ENCODE peak calls at places on chromosome 5, in ten cellular contexts. H is fibroblast of pulmonary artery, O is endothelial cell, W is heart right ventricle, C is H1, K is endothelial cell of umbilical vein, Q is progenitor cell of endocrine pancreas, X is RWPE1, L is GM12864, G is tibial nerve. V is an unnamed sample.

GRCh38 chr5:157222506-157223230 is 42.0 kb downstream of the ITK start:
- DNase-seq in H (no peak), O (no peak), W (no peak), C (no peak), K (no peak), Q (no peak), X (no peak), L (no peak), G (no peak), V (peak)

GRCh38 chr5:144198386-144198785 is 27.7 kb downstream of the KCTD16 start:
- DNase-seq in H (no peak), O (no peak), W (no peak), C (no peak), K (peak), Q (no peak), X (no peak), L (no peak), G (no peak), V (no peak)

GRCh38 chr5:6525910-6526309 is 77.3 kb downstream of the UBE2QL1 start:
- DNase-seq in H (peak), O (peak), W (peak), C (no peak), K (peak), Q (no peak), X (no peak), L (peak), G (no peak), V (peak)

GRCh38 chr5:88899338-88899737 is 16.4 kb upstream of the MEF2C start:
- DNase-seq in H (no peak), O (no peak), W (no peak), C (no peak), K (no peak), Q (no peak), X (no peak), L (no peak), G (no peak), V (no peak)

GRCh38 chr5:111999286-111999685 is 242.3 kb upstream of the NREP start:
- DNase-seq in H (peak), O (no peak), W (no peak), C (no peak), K (no peak), Q (no peak), X (no peak), L (no peak), G (no peak), V (no peak)

GRCh38 chr5:102271759-102272158 is 24.3 kb downstream of the SLCO4C1 start:
- DNase-seq in H (no peak), O (no peak), W (no peak), C (no peak), K (no peak), Q (no peak), X (no peak), L (no peak), G (no peak), V (no peak)

GRCh38 chr5:147935032-147935431 is 28.7 kb upstream of the C5orf46 start:
- DNase-seq in H (peak), O (peak), W (no peak), C (peak), K (peak), Q (no peak), X (peak), L (no peak), G (no peak), V (no peak)

GRCh38 chr5:153562189-153562588 is 71.7 kb downstream of the GRIA1 start:
- DNase-seq in H (peak), O (no peak), W (no peak), C (peak), K (no peak), Q (no peak), X (peak), L (no peak), G (no peak), V (no peak)

GRCh38 chr5:158943057-158943456 is 156.7 kb downstream of the EBF1 start:
- DNase-seq in H (peak), O (no peak), W (peak), C (no peak), K (no peak), Q (no peak), X (peak), L (no peak), G (peak), V (peak)

GRCh38 chr5:81239613-81240012 is 6.5 kb downstream of the CKMT2 start:
- DNase-seq in H (no peak), O (no peak), W (no peak), C (no peak), K (no peak), Q (no peak), X (no peak), L (no peak), G (no peak), V (no peak)

GRCh38 chr5:80884851-80885697 is 75.1 kb upstream of the RASGRF2 start:
- DNase-seq in H (no peak), O (no peak), W (no peak), C (no peak), K (peak), Q (no peak), X (no peak), L (no peak), G (no peak), V (no peak)

GRCh38 chr5:65065112-65065511 is 296.4 kb downstream of the CWC27 start:
- DNase-seq in H (no peak), O (no peak), W (no peak), C (no peak), K (no peak), Q (no peak), X (no peak), L (no peak), G (no peak), V (no peak)

GRCh38 chr5:1414311-1415058 is 30.8 kb downstream of the SLC6A3 start:
- DNase-seq in H (no peak), O (peak), W (no peak), C (no peak), K (no peak), Q (no peak), X (no peak), L (no peak), G (no peak), V (peak)

DNA sequence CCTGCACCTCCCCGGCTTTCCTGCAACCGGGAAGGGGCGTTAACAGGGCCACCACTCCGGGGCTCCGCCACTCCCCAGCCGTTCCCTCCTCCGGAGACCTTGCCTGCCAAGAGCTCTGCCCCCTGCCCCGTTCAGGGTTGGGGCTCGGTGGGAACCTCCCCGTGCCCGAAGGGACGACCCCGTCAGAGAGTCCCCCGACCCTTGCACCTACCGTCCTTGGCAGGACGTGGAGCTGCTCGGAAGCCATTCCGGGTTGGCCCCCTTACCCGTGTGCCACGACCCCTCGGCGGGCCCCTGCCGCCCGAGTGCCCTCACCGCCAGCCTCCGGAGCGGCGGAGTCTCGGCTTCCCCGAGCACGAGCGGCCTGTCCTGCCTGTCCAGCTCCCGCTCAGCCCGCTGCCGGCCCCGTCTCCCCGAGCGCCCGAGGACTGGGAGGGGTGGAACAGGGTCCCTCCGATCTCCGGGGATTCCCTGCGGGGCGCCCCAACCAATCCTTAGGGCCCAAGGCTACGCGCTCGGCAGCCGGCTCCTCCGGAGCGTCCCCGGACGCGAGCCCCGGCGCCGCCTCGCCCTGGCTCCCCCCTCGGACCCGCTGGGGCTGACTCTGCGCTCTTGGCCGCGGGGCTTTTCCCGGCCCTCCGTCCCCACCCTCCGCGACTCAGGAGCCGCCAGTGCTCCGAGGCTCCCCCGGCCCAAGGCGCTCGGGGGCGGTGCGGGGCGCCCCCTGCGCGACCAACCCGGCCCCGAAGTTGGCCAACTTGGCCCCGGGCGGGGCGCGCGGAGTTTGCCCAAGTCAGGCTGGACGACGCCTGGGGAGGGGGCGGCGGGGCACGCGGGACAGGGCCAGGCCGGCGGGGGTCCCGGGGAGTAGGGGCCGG is 721 bp downstream of the ADAMTS2 start:
- DNase-seq in H (no peak), O (peak), W (no peak), C (no peak), K (no peak), Q (no peak), X (no peak), L (no peak), G (no peak), V (no peak)
- TF ChIP-seq CTCF in H (no peak), O (peak), W (no peak), C (no peak), K (no peak), Q (no peak), X (no peak), L (no peak), G (no peak), V (no peak)

DNA sequence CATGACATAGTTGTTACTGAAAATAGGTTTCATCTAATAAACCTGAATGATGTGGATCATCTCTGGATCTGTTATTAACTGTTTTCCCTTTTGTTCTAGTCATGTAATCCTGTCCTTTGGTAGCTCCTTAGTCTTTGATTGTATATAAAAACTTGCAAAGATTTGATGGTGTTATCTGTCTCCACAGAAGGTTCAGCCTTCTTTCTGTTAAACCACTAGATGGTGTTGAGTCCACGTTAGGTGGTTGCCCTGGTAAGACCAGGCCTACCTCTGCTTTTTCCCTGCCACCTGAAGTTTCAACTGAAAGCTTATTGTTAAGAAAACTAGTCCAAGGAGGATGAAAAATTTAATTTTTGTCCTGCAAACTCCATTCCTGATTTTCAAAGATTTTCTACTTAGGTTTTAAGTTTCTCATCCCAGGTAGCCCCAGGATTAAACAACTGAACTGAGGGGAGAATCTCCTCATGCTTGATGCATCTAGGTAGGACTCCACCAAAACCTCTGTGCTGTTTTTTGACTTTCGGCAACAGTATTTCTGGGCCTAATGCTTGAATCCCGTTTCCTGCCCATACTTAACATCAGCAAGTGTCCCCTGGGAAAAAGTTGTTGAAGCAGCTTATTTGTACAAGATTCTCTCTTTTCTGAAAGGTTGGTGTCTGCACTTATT is 68.5 kb downstream of the RICTOR start:
- DNase-seq in H (peak), O (no peak), W (no peak), C (no peak), K (peak), Q (no peak), X (peak), L (no peak), G (no peak), V (peak)
- TF ChIP-seq CTCF in H (peak), O (no peak), W (peak), C (no peak), K (no peak), Q (peak), X (peak), L (peak), G (no peak), V (peak)

DNA sequence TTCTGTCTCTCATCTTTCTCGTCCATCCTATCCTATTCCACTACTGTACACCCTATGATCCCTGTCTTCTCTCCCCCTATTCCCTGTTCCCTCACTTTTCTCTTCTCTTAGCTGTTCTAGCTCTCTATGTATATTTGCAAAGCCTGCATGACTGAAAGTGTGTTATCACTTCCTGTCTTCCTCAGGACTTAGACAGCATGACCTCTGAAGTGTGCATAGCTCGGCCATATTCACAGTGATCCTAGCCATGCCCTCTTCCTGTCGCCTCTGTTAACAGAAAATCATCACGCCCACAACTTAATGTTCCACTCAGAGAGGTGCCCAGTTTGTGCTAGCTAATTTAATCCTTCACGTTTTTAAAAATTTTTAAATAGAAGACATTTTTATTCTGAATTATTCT is 35.8 kb upstream of the CDH6 start:
- DNase-seq in H (no peak), O (no peak), W (no peak), C (no peak), K (no peak), Q (no peak), X (no peak), L (no peak), G (no peak), V (no peak)
- TF ChIP-seq CTCF in H (no peak), O (no peak), W (no peak), C (no peak), K (no peak), Q (no peak), X (no peak), L (no peak), G (no peak), V (no peak)

GRCh38 chr5:37756248-37756647 is 83.6 kb downstream of the GDNF start:
- DNase-seq in H (no peak), O (no peak), W (no peak), C (no peak), K (no peak), Q (no peak), X (no peak), L (no peak), G (no peak), V (no peak)

GRCh38 chr5:37755581-37755980 is 84.3 kb downstream of the GDNF start:
- DNase-seq in H (no peak), O (no peak), W (no peak), C (no peak), K (no peak), Q (no peak), X (no peak), L (no peak), G (no peak), V (no peak)

GRCh38 chr5:37754976-37755375 is 84.9 kb downstream of the GDNF start:
- DNase-seq in H (no peak), O (no peak), W (no peak), C (no peak), K (no peak), Q (no peak), X (no peak), L (no peak), G (no peak), V (no peak)

DNA sequence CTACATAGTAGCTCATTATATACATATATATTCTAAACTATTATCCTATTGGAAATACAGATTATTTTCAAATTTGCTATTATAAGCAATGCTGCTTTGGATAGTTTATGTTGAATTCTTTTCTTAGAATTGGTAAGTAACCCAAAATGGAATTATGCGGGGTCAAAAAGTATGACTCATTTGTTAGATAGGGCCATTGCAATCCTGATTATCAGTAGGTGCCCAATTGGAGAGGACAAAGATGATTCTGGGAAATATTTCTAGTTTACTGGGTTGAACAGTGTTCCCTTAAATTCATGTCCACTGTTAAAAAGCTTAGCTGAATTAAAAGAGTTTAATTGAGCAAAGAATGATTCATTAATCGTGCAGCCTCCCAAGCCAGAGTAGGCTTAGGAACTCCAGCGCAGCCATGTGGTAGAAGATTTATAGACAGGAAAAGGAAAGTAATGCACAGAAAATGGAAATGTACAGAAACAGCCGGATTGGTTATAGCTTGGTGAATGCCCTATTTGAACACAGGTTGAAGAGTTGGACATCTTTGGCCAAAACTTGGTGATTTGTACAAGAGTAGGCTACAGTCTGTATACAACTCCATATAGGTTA is 81.8 kb downstream of the GDNF start:
- DNase-seq in H (no peak), O (no peak), W (no peak), C (no peak), K (peak), Q (no peak), X (no peak), L (no peak), G (no peak), V (no peak)
- TF ChIP-seq CTCF in H (peak), O (no peak), W (no peak), C (no peak), K (no peak), Q (no peak), X (no peak), L (no peak), G (no peak), V (no peak)

GRCh38 chr5:66247176-66247960 is 103.3 kb downstream of the SREK1 start:
- DNase-seq in H (peak), O (no peak), W (no peak), C (no peak), K (no peak), Q (no peak), X (peak), L (no peak), G (no peak), V (no peak)
- TF ChIP-seq CTCF in H (no peak), O (no peak), W (no peak), C (no peak), K (no peak), Q (no peak), X (no peak), L (no peak), G (no peak), V (no peak)

GRCh38 chr5:167766957-167767356 is 524.5 kb upstream of the WWC1 start:
- DNase-seq in H (no peak), O (no peak), W (no peak), C (no peak), K (no peak), Q (no peak), X (no peak), L (no peak), G (no peak), V (no peak)

GRCh38 chr5:167771565-167771964 is 519.9 kb upstream of the WWC1 start:
- DNase-seq in H (no peak), O (no peak), W (no peak), C (no peak), K (no peak), Q (no peak), X (no peak), L (no peak), G (no peak), V (no peak)

GRCh38 chr5:167770461-167770860 is 521.0 kb upstream of the WWC1 start:
- DNase-seq in H (peak), O (no peak), W (no peak), C (no peak), K (no peak), Q (no peak), X (no peak), L (no peak), G (no peak), V (no peak)

GRCh38 chr5:167767775-167768174 is 523.7 kb upstream of the WWC1 start:
- DNase-seq in H (no peak), O (no peak), W (no peak), C (no peak), K (no peak), Q (no peak), X (no peak), L (no peak), G (no peak), V (no peak)

GRCh38 chr5:167769846-167770420 is 521.5 kb upstream of the WWC1 start:
- DNase-seq in H (no peak), O (no peak), W (no peak), C (no peak), K (no peak), Q (no peak), X (no peak), L (no peak), G (no peak), V (no peak)
- TF ChIP-seq CTCF in H (no peak), O (no peak), W (no peak), C (no peak), K (no peak), Q (no peak), X (no peak), L (no peak), G (no peak), V (no peak)

GRCh38 chr5:135012033-135012588 is 21.9 kb downstream of the PITX1 start:
- DNase-seq in H (no peak), O (no peak), W (no peak), C (no peak), K (no peak), Q (no peak), X (no peak), L (no peak), G (no peak), V (no peak)

GRCh38 chr5:135009736-135010501 is 24.1 kb downstream of the PITX1 start:
- DNase-seq in H (no peak), O (no peak), W (no peak), C (no peak), K (no peak), Q (no peak), X (no peak), L (no peak), G (no peak), V (no peak)

GRCh38 chr5:135008981-135009735 is 24.9 kb downstream of the PITX1 start:
- DNase-seq in H (no peak), O (no peak), W (no peak), C (no peak), K (no peak), Q (no peak), X (no peak), L (no peak), G (no peak), V (no peak)

GRCh38 chr5:135011355-135012032 is 22.5 kb downstream of the PITX1 start:
- DNase-seq in H (no peak), O (no peak), W (no peak), C (no peak), K (no peak), Q (no peak), X (no peak), L (no peak), G (no peak), V (no peak)

GRCh38 chr5:135010502-135011354 is 23.3 kb downstream of the PITX1 start:
- DNase-seq in H (no peak), O (no peak), W (no peak), C (no peak), K (no peak), Q (no peak), X (no peak), L (no peak), G (no peak), V (no peak)
- TF ChIP-seq CTCF in H (no peak), O (no peak), W (no peak), C (no peak), K (no peak), Q (peak), X (no peak), L (peak), G (no peak), V (no peak)

GRCh38 chr5:133713209-133713608 is 100.9 kb upstream of the FSTL4 start:
- DNase-seq in H (no peak), O (no peak), W (no peak), C (no peak), K (no peak), Q (no peak), X (no peak), L (no peak), G (no peak), V (no peak)
- TF ChIP-seq CTCF in H (no peak), O (no peak), W (no peak), C (no peak), K (no peak), Q (no peak), X (no peak), L (no peak), G (no peak), V (no peak)

GRCh38 chr5:73558950-73559349 is 6.5 kb downstream of the ANKRA2 start:
- DNase-seq in H (no peak), O (no peak), W (no peak), C (no peak), K (no peak), Q (no peak), X (peak), L (no peak), G (no peak), V (no peak)
- TF ChIP-seq CTCF in H (no peak), O (no peak), W (no peak), C (no peak), K (no peak), Q (no peak), X (no peak), L (no peak), G (no peak), V (no peak)